ENCODE peak calls at places on chromosomes 1 and 21, in ten cellular contexts. U is mammary epithelial cell, X is WERI-Rb-1, B is thoracic aorta, N is aorta, O is psoas muscle, A is PC-9, P is mesendoderm, Y is small intestine, V is lung. L is an unnamed sample.

GRCh38 chr1:75170981-75171380 is 36.8 kb downstream of the LHX8 start:
- DNase-seq in U (no peak), X (no peak), B (no peak), N (no peak), O (no peak), A (no peak), P (no peak), Y (no peak), V (no peak), L (no peak)

GRCh38 chr1:78649628-78650027 is at the start of gene IFI44:
- DNase-seq in U (peak; percentile 71), X (no peak), B (peak; percentile 13), N (peak; percentile 87), O (peak; percentile 70), A (no peak), P (no peak), Y (peak; percentile 92), V (peak; percentile 83), L (no peak)

GRCh38 chr1:48677306-48678287 is 99.1 kb downstream of the BEND5 start:
- DNase-seq in U (peak; percentile 49), X (peak; percentile 84), B (peak; percentile 8), N (peak; percentile 77), O (peak; percentile 63), A (peak; percentile 46), P (peak; percentile 77), Y (peak; percentile 87), V (peak; percentile 73), L (peak; percentile 89)

GRCh38 chr1:151839457-151840409 is at the start of gene C2CD4D:
- DNase-seq in U (peak; percentile 94), X (no peak), B (no peak), N (peak; percentile 50), O (no peak), A (peak; percentile 86), P (peak; percentile 91), Y (peak; percentile 76), V (peak; percentile 40), L (peak; percentile 81)

GRCh38 chr1:94079991-94080388 is 41.0 kb downstream of the ABCA4 start:
- DNase-seq in U (no peak), X (no peak), B (no peak), N (no peak), O (no peak), A (no peak), P (no peak), Y (no peak), V (no peak), L (no peak)

GRCh38 chr1:60866884-60867648 is 215.3 kb upstream of the NFIA start:
- DNase-seq in U (no peak), X (no peak), B (no peak), N (no peak), O (no peak), A (peak; percentile 75), P (no peak), Y (peak; percentile 48), V (no peak), L (no peak)

GRCh38 chr21:38797470-38797869 is 8.3 kb upstream of the ETS2 start:
- DNase-seq in U (peak; percentile 69), X (no peak), B (no peak), N (no peak), O (no peak), A (peak; percentile 96), P (peak; percentile 79), Y (peak; percentile 96), V (no peak), L (no peak)

GRCh38 chr21:39850333-39850732 is 16.9 kb upstream of the PCP4 start:
- DNase-seq in U (no peak), X (no peak), B (no peak), N (no peak), O (no peak), A (no peak), P (no peak), Y (no peak), V (no peak), L (no peak)

GRCh38 chr1:170659404-170660035 is 4.4 kb upstream of the PRRX1 start:
- DNase-seq in U (no peak), X (no peak), B (no peak), N (no peak), O (no peak), A (no peak), P (peak; percentile 17), Y (no peak), V (no peak), L (no peak)

GRCh38 chr1:170660281-170660713 is 3.6 kb upstream of the PRRX1 start:
- DNase-seq in U (no peak), X (no peak), B (no peak), N (no peak), O (no peak), A (no peak), P (peak; percentile 58), Y (no peak), V (no peak), L (peak; percentile 70)

GRCh38 chr1:170662561-170662971 is 1.4 kb upstream of the PRRX1 start:
- DNase-seq in U (no peak), X (no peak), B (no peak), N (no peak), O (no peak), A (no peak), P (no peak), Y (no peak), V (no peak), L (no peak)

GRCh38 chr1:170661646-170662411 is 2.1 kb upstream of the PRRX1 start:
- DNase-seq in U (no peak), X (peak; percentile 65), B (no peak), N (peak; percentile 74), O (peak; percentile 61), A (no peak), P (peak; percentile 67), Y (no peak), V (no peak), L (peak; percentile 85)

GRCh38 chr1:170660874-170661645 is 2.9 kb upstream of the PRRX1 start:
- DNase-seq in U (no peak), X (peak; percentile 30), B (no peak), N (no peak), O (peak; percentile 37), A (no peak), P (peak; percentile 4), Y (no peak), V (no peak), L (peak; percentile 52)
- H3K4me3 ChIP-seq in U (peak overlapping the region; percentile 1), X (peak overlapping the region; percentile 63), B (peak overlapping the region; percentile 96), N (peak overlapping the region; percentile 90), O (peak overlapping the region; percentile 72), A (no peak overlapping the region), P (no peak overlapping the region), Y (no peak overlapping the region), V (no peak overlapping the region), L (peak overlapping the region; percentile 30)

GRCh38 chr1:62784509-62785365 is 805 bp downstream of the ATG4C start:
- DNase-seq in U (peak; percentile 11), X (no peak), B (no peak), N (no peak), O (no peak), A (no peak), P (no peak), Y (peak; percentile 2), V (no peak), L (no peak)
- H3K27ac ChIP-seq in U (peak overlapping the region; percentile 15), X (peak overlapping the region; percentile 97), B (no peak overlapping the region), N (no peak overlapping the region), O (peak overlapping the region; percentile 95), A (no peak overlapping the region), P (no peak overlapping the region), Y (peak overlapping the region; percentile 91), V (no peak overlapping the region), L (no peak overlapping the region)

GRCh38 chr1:44549491-44549890 is 124.8 kb downstream of the TMEM53 start:
- DNase-seq in U (no peak), X (no peak), B (no peak), N (no peak), O (no peak), A (no peak), P (no peak), Y (no peak), V (no peak), L (no peak)

GRCh38 chr1:44545961-44546360 is 128.3 kb downstream of the TMEM53 start:
- DNase-seq in U (peak; percentile 67), X (no peak), B (no peak), N (no peak), O (no peak), A (peak; percentile 83), P (peak; percentile 43), Y (peak; percentile 80), V (no peak), L (no peak)

GRCh38 chr1:44547837-44548236 is 126.4 kb downstream of the TMEM53 start:
- DNase-seq in U (no peak), X (no peak), B (no peak), N (no peak), O (no peak), A (no peak), P (no peak), Y (no peak), V (no peak), L (no peak)

GRCh38 chr1:44546403-44547053 is 127.8 kb downstream of the TMEM53 start:
- DNase-seq in U (no peak), X (no peak), B (no peak), N (no peak), O (no peak), A (no peak), P (no peak), Y (no peak), V (no peak), L (no peak)

GRCh38 chr1:44547361-44547760 is 126.9 kb downstream of the TMEM53 start:
- DNase-seq in U (no peak), X (no peak), B (no peak), N (no peak), O (no peak), A (no peak), P (no peak), Y (peak; percentile 80), V (no peak), L (no peak)
- H3K4me3 ChIP-seq in U (no peak overlapping the region), X (no peak overlapping the region), B (no peak overlapping the region), N (no peak overlapping the region), O (no peak overlapping the region), A (no peak overlapping the region), P (no peak overlapping the region), Y (peak overlapping the region; percentile 12), V (no peak overlapping the region), L (no peak overlapping the region)

GRCh38 chr1:225845633-225846259 is 35.8 kb downstream of the EPHX1 start:
- DNase-seq in U (peak; percentile 56), X (peak; percentile 77), B (peak; percentile 40), N (peak; percentile 86), O (peak; percentile 82), A (peak; percentile 68), P (peak; percentile 98), Y (peak; percentile 70), V (peak; percentile 69), L (peak; percentile 93)

GRCh38 chr1:225847610-225848009 is 34.6 kb downstream of the TMEM63A start:
- DNase-seq in U (no peak), X (no peak), B (no peak), N (peak; percentile 22), O (no peak), A (no peak), P (no peak), Y (peak; percentile 97), V (no peak), L (no peak)

GRCh38 chr1:225848044-225848955 is 33.9 kb downstream of the TMEM63A start:
- DNase-seq in U (no peak), X (peak; percentile 79), B (no peak), N (peak; percentile 47), O (no peak), A (no peak), P (no peak), Y (no peak), V (no peak), L (no peak)

GRCh38 chr1:225845097-225845496 is 35.2 kb downstream of the EPHX1 start:
- DNase-seq in U (no peak), X (no peak), B (no peak), N (peak; percentile 41), O (no peak), A (no peak), P (no peak), Y (no peak), V (no peak), L (no peak)

GRCh38 chr1:225846331-225847310 is 35.6 kb downstream of the TMEM63A start:
- DNase-seq in U (no peak), X (no peak), B (no peak), N (peak; percentile 39), O (no peak), A (no peak), P (no peak), Y (no peak), V (no peak), L (no peak)
- H3K27ac ChIP-seq in U (no peak overlapping the region), X (no peak overlapping the region), B (peak overlapping the region; percentile 3), N (no peak overlapping the region), O (no peak overlapping the region), A (no peak overlapping the region), P (no peak overlapping the region), Y (no peak overlapping the region), V (no peak overlapping the region), L (no peak overlapping the region)